ENCODE peak calls at places on chromosomes 13 and 19, in seven cellular contexts. G is NCI-H1436; W is progenitor cell of endocrine pancreas; E is astrocyte of the spinal cord; R is activated CD4-positive, alpha-beta T cell treated with anti-CD3 and anti-CD28 coated beads, Interleukin-2, amount 50 U/mL, for 1 hour; A is choroid plexus epithelial cell; C is right atrium auricular region. V is an unnamed sample.

GRCh38 chr13:107452833-107453232 is 762.5 kb downstream of the LIG4 start:
- DNase-seq in R (no peak), G (no peak), E (no peak), C (no peak), A (no peak), W (no peak), V (no peak)

GRCh38 chr13:32001392-32001768 is 30.2 kb upstream of the FRY start:
- DNase-seq in E (peak), W (no peak), R (no peak), G (no peak), A (peak), C (no peak), V (peak)

GRCh38 chr13:114074671-114075315 is 57.6 kb downstream of the RASA3 start:
- DNase-seq in E (no peak), C (no peak), R (no peak), G (no peak), A (no peak), W (no peak), V (no peak)

GRCh38 chr19:31139871-31140505 is 209.2 kb downstream of the TSHZ3 start:
- DNase-seq in G (no peak), R (no peak), A (peak), W (no peak), E (peak), C (no peak), V (peak)

GRCh38 chr19:46608178-46608577 is 7.0 kb downstream of the CALM3 start:
- DNase-seq in G (no peak), W (no peak), C (peak), R (no peak), E (no peak), A (no peak), V (no peak)

GRCh38 chr13:93775507-93776108 is 549.0 kb downstream of the GPC6 start:
- DNase-seq in A (peak), E (peak), C (no peak), G (no peak), R (no peak), W (no peak), V (peak)

GRCh38 chr13:44954210-44954609 is 35.1 kb downstream of the NUFIP1 start:
- DNase-seq in G (no peak), E (no peak), W (no peak), R (no peak), A (no peak), C (no peak), V (no peak)

GRCh38 chr13:113400621-113401451 is 36.9 kb upstream of the GRTP1 start:
- DNase-seq in A (no peak), C (no peak), E (no peak), G (no peak), R (no peak), W (no peak), V (no peak)

GRCh38 chr19:38437295-38437694 is 3.8 kb downstream of the RYR1 start:
- DNase-seq in G (no peak), A (no peak), R (no peak), C (no peak), W (no peak), E (no peak), V (no peak)

GRCh38 chr19:15107056-15108010 is at the start of gene SYDE1:
- DNase-seq in G (no peak), W (no peak), C (peak), E (peak), R (no peak), A (peak), V (peak)

GRCh38 chr19:19568802-19569756 is 31.0 kb downstream of the CILP2 start:
- DNase-seq in R (no peak), C (no peak), E (peak), A (peak), W (no peak), G (no peak), V (no peak)

GRCh38 chr13:95050800-95051620 is 250.2 kb downstream of the ABCC4 start:
- DNase-seq in G (no peak), E (no peak), R (no peak), W (no peak), C (no peak), A (no peak), V (no peak)

GRCh38 chr19:7266832-7267231 is 27.4 kb downstream of the INSR start:
- DNase-seq in C (no peak), A (no peak), E (no peak), G (no peak), R (no peak), W (no peak), V (no peak)

GRCh38 chr19:42571136-42571535 is 23.6 kb downstream of the CEACAM8 start:
- DNase-seq in W (no peak), G (no peak), E (no peak), A (no peak), C (no peak), R (no peak), V (no peak)

GRCh38 chr19:6589711-6590457 is 1.1 kb downstream of the CD70 start:
- DNase-seq in E (no peak), A (no peak), G (no peak), R (no peak), W (no peak), C (no peak), V (no peak)

GRCh38 chr19:6059996-6060599 is 50.2 kb downstream of the RFX2 start:
- DNase-seq in C (peak), A (no peak), E (no peak), W (no peak), R (no peak), G (no peak), V (no peak)

GRCh38 chr13:109481046-109481445 is 305.3 kb downstream of the IRS2 start:
- DNase-seq in G (no peak), R (no peak), A (peak), E (peak), C (no peak), W (no peak), V (peak)

GRCh38 chr19:4556574-4557185 is 2.8 kb downstream of the SEMA6B start:
- DNase-seq in W (no peak), C (no peak), E (no peak), G (no peak), A (no peak), R (no peak), V (peak)

GRCh38 chr13:98216135-98216565 is 39.1 kb upstream of the RNF113B start:
- DNase-seq in A (peak), W (no peak), R (no peak), E (peak), G (no peak), C (no peak), V (peak)

GRCh38 chr13:47454986-47455385 is 546.1 kb downstream of the SUCLA2 start:
- DNase-seq in G (no peak), C (no peak), E (no peak), W (no peak), A (peak), R (no peak), V (peak)

GRCh38 chr13:60164490-60164889 is 762 bp upstream of the DIAPH3 start:
- DNase-seq in A (peak), R (no peak), C (no peak), E (no peak), G (no peak), W (no peak), V (no peak)

GRCh38 chr19:29516358-29516725 is 9.5 kb upstream of the VSTM2B start:
- DNase-seq in C (no peak), W (no peak), G (no peak), R (no peak), E (no peak), A (no peak), V (no peak)

GRCh38 chr13:90792335-90792734 is 555.2 kb upstream of the MIR17HG start:
- DNase-seq in C (no peak), W (no peak), R (no peak), A (no peak), G (no peak), E (no peak), V (no peak)

GRCh38 chr19:31261019-31261595 is 88.1 kb downstream of the TSHZ3 start:
- DNase-seq in C (no peak), G (no peak), R (no peak), A (no peak), E (no peak), W (peak), V (no peak)

GRCh38 chr13:81791636-81792035 is 1450.7 kb upstream of the SPRY2 start:
- DNase-seq in A (no peak), G (no peak), R (no peak), W (no peak), E (no peak), C (no peak), V (no peak)

GRCh38 chr13:28747851-28748250 is 29.1 kb upstream of the SLC46A3 start:
- DNase-seq in R (no peak), A (no peak), C (peak), W (no peak), E (no peak), G (no peak), V (no peak)

GRCh38 chr19:50705422-50706019 is 14.1 kb downstream of the SHANK1 start:
- DNase-seq in G (peak), A (peak), E (peak), R (no peak), C (no peak), W (no peak), V (peak)

GRCh38 chr13:99385940-99386339 is 78.7 kb upstream of the GPR183 start:
- DNase-seq in R (no peak), W (no peak), A (no peak), G (no peak), E (no peak), C (peak), V (no peak)

GRCh38 chr19:18412610-18413239 is 6.5 kb upstream of the SSBP4 start:
- DNase-seq in C (no peak), E (no peak), A (no peak), R (no peak), W (no peak), G (no peak), V (no peak)

GRCh38 chr13:108213946-108214345 is 1.4 kb downstream of the LIG4 start:
- DNase-seq in R (no peak), A (no peak), E (no peak), G (peak), W (no peak), C (no peak), V (peak)

V was measured in mesenchymal stem cell.